ENCODE peak calls at places on chromosomes 1 and 21, in six cellular contexts. Y, A, G, B, M and I are unnamed samples.

GRCh38 chr1:90246069-90246468 is 251.2 kb downstream of the ZNF326 start:
- DNase-seq in Y (no peak), A (no peak), G (no peak), B (no peak), M (no peak), I (no peak)

GRCh38 chr1:203289281-203289981 is 15.9 kb upstream of the BTG2 start:
- DNase-seq in Y (no peak), A (no peak), G (no peak), B (peak), M (no peak), I (no peak)

GRCh38 chr21:27301216-27301615 is 334.3 kb upstream of the ADAMTS5 start:
- DNase-seq in Y (no peak), A (peak), G (no peak), B (no peak), M (no peak), I (peak)

GRCh38 chr1:25107643-25108010 is 124.7 kb downstream of the SYF2 start:
- DNase-seq in Y (no peak), A (peak), G (no peak), B (no peak), M (no peak), I (no peak)

GRCh38 chr1:172900359-172900997 is 150.3 kb downstream of the TNFSF18 start:
- DNase-seq in Y (no peak), A (no peak), G (no peak), B (no peak), M (no peak), I (no peak)

GRCh38 chr1:183191833-183192232 is 5.8 kb downstream of the LAMC2 start:
- DNase-seq in Y (peak), A (peak), G (no peak), B (no peak), M (no peak), I (peak)

GRCh38 chr1:39574646-39575045 is 1.9 kb downstream of the PABPC4 start:
- DNase-seq in Y (no peak), A (peak), G (no peak), B (peak), M (no peak), I (peak)

GRCh38 chr1:92356956-92357355 is 58.1 kb downstream of the RPAP2 start:
- DNase-seq in Y (peak), A (peak), G (no peak), B (peak), M (no peak), I (peak)

GRCh38 chr1:89637496-89637895 is 4.6 kb downstream of the LRRC8C start:
- DNase-seq in Y (no peak), A (peak), G (no peak), B (no peak), M (no peak), I (no peak)

GRCh38 chr1:117794073-117794472 is 135.3 kb downstream of the GDAP2 start:
- DNase-seq in Y (no peak), A (peak), G (no peak), B (no peak), M (no peak), I (peak)

GRCh38 chr1:72379072-72379471 is 96.7 kb upstream of the NEGR1 start:
- DNase-seq in Y (no peak), A (no peak), G (no peak), B (no peak), M (no peak), I (no peak)

GRCh38 chr1:27891196-27891889 is 19.0 kb downstream of the THEMIS2 start:
- DNase-seq in Y (no peak), A (no peak), G (no peak), B (no peak), M (no peak), I (no peak)

GRCh38 chr1:232282541-232282940 is 347.4 kb downstream of the SIPA1L2 start:
- DNase-seq in Y (no peak), A (no peak), G (no peak), B (no peak), M (no peak), I (no peak)

GRCh38 chr1:205150651-205151428 is 29.1 kb upstream of the RBBP5 start:
- DNase-seq in Y (no peak), A (peak), G (no peak), B (peak), M (no peak), I (no peak)

GRCh38 chr1:88800382-88801051 is 90.8 kb downstream of the GTF2B start:
- DNase-seq in Y (no peak), A (peak), G (no peak), B (peak), M (peak), I (peak)

GRCh38 chr1:33459766-33460543 is 12.5 kb upstream of the ZSCAN20 start:
- DNase-seq in Y (peak), A (peak), G (no peak), B (no peak), M (no peak), I (peak)

GRCh38 chr21:34603002-34603709 is 11.8 kb downstream of the RCAN1 start:
- DNase-seq in Y (no peak), A (peak), G (no peak), B (peak), M (peak), I (peak)

GRCh38 chr1:193417420-193417819 is 231.0 kb upstream of the B3GALT2 start:
- DNase-seq in Y (no peak), A (peak), G (no peak), B (no peak), M (no peak), I (peak)

GRCh38 chr1:9929431-9930385 is 13.5 kb downstream of the LZIC start:
- DNase-seq in Y (no peak), A (no peak), G (no peak), B (no peak), M (no peak), I (no peak)

GRCh38 chr1:160522622-160523345 is at the start of gene SLAMF6:
- DNase-seq in Y (no peak), A (no peak), G (no peak), B (no peak), M (no peak), I (no peak)

GRCh38 chr1:44417351-44418021 is 12.4 kb downstream of the RNF220 start:
- DNase-seq in Y (no peak), A (no peak), G (no peak), B (peak), M (peak), I (no peak)

GRCh38 chr1:209527372-209527771 is 56.1 kb upstream of the CAMK1G start:
- DNase-seq in Y (no peak), A (peak), G (no peak), B (no peak), M (no peak), I (peak)

GRCh38 chr1:110286564-110286963 is 52.6 kb upstream of the RBM15 start:
- DNase-seq in Y (no peak), A (no peak), G (no peak), B (no peak), M (no peak), I (no peak)

GRCh38 chr1:93222987-93223675 is 42.6 kb downstream of the CCDC18 start:
- DNase-seq in Y (no peak), A (no peak), G (no peak), B (no peak), M (peak), I (no peak)

GRCh38 chr1:81296584-81296983 is 504.1 kb upstream of the ADGRL2 start:
- DNase-seq in Y (no peak), A (no peak), G (no peak), B (no peak), M (no peak), I (peak)

GRCh38 chr1:28718601-28719331 is 18.0 kb upstream of the YTHDF2 start:
- DNase-seq in Y (no peak), A (peak), G (no peak), B (peak), M (no peak), I (peak)

GRCh38 chr1:218633238-218633948 is 288.3 kb downstream of the TGFB2 start:
- DNase-seq in Y (no peak), A (no peak), G (no peak), B (peak), M (no peak), I (no peak)

GRCh38 chr1:201346337-201346939 is 31.0 kb downstream of the TNNT2 start:
- DNase-seq in Y (peak), A (peak), G (peak), B (peak), M (peak), I (peak)

GRCh38 chr1:225897595-225898514 is 8.9 kb upstream of the LEFTY1 start:
- DNase-seq in Y (peak), A (no peak), G (no peak), B (no peak), M (no peak), I (no peak)
- H2AFZ ChIP-seq in Y (peak), A (no peak), G (peak), B (no peak), M (no peak), I (no peak)

GRCh38 chr1:243642936-243643335 is 207.1 kb downstream of the AKT3 start:
- DNase-seq in Y (no peak), A (peak), G (no peak), B (no peak), M (no peak), I (peak)
- H2AFZ ChIP-seq in Y (no peak), A (no peak), G (no peak), B (no peak), M (no peak), I (no peak)

GRCh38 chr1:16999863-17000262 is 11.9 kb downstream of the ATP13A2 start:
- DNase-seq in Y (no peak), A (no peak), G (no peak), B (no peak), M (peak), I (no peak)

GRCh38 chr1:16992675-16993074 is 12.3 kb upstream of the MFAP2 start:
- DNase-seq in Y (no peak), A (no peak), G (no peak), B (no peak), M (no peak), I (no peak)

GRCh38 chr1:16993521-16994038 is 13.2 kb upstream of the MFAP2 start:
- DNase-seq in Y (no peak), A (no peak), G (no peak), B (no peak), M (no peak), I (no peak)

GRCh38 chr1:16998589-16998988 is 13.1 kb downstream of the ATP13A2 start:
- DNase-seq in Y (no peak), A (peak), G (no peak), B (no peak), M (peak), I (no peak)

GRCh38 chr1:16996845-16997244 is 14.9 kb downstream of the ATP13A2 start:
- DNase-seq in Y (no peak), A (no peak), G (no peak), B (no peak), M (peak), I (no peak)
- H2AFZ ChIP-seq in Y (no peak), A (no peak), G (no peak), B (no peak), M (no peak), I (no peak)

GRCh38 chr1:18786149-18786548 is 73.3 kb downstream of the TAS1R2 start:
- DNase-seq in Y (no peak), A (no peak), G (no peak), B (no peak), M (no peak), I (no peak)

GRCh38 chr1:18783705-18784522 is 75.5 kb downstream of the TAS1R2 start:
- DNase-seq in Y (no peak), A (no peak), G (no peak), B (no peak), M (no peak), I (no peak)

GRCh38 chr1:18787825-18788385 is 71.6 kb downstream of the TAS1R2 start:
- DNase-seq in Y (no peak), A (no peak), G (no peak), B (no peak), M (no peak), I (no peak)

GRCh38 chr1:18781031-18781430 is 78.4 kb downstream of the TAS1R2 start:
- DNase-seq in Y (no peak), A (no peak), G (no peak), B (no peak), M (no peak), I (no peak)

DNA sequence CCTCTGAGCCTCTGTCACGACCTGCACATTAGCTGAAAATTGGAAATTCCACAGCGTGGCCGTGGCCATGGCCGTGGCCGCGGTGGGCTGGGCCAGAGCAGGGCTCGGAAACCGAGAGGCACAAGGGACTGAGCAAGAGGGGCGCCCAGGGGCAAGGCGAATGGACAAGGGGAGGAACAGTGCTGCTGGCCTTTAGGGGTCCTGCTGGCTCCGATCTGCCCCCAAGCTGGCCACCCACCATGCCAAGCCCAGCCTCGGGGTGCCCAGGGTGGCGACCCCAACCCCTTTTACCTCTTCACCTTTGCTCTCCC is 75.0 kb downstream of the TAS1R2 start:
- DNase-seq in Y (no peak), A (no peak), G (no peak), B (no peak), M (no peak), I (no peak)
- H2AFZ ChIP-seq in Y (no peak), A (no peak), G (no peak), B (peak), M (no peak), I (no peak)

DNA sequence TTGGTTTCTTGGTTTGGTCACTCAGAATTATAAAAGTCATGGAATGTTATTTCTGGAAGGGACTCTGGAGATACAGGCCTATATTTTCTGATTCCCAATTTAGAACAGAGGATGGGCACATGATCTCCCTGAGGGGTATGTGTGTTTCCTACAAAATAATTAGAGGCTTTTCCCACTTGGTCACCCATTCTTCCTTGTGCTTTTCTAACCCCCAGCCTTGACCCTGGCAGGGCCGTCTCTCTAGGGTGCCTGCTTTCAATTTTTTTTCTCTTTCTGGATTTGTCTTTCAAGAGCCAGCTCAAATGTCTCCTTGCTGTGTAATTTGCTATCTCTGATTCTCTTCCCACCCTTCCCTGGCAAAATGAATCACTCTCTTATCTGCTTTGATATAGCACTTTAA is 131.9 kb downstream of the HLX start:
- DNase-seq in Y (no peak), A (no peak), G (no peak), B (no peak), M (no peak), I (no peak)
- H2AFZ ChIP-seq in Y (no peak), A (no peak), G (no peak), B (no peak), M (peak), I (no peak)

GRCh38 chr1:45584351-45585109 is 689 bp downstream of the NASP start:
- DNase-seq in Y (peak), A (peak), G (peak), B (peak), M (peak), I (peak)

GRCh38 chr1:45585496-45586075 is 1.7 kb downstream of the NASP start:
- DNase-seq in Y (no peak), A (no peak), G (no peak), B (no peak), M (no peak), I (no peak)

GRCh38 chr1:45583264-45583665 is 576 bp upstream of the NASP start:
- DNase-seq in Y (peak), A (peak), G (peak), B (peak), M (peak), I (peak)

GRCh38 chr1:45585110-45585426 is 1.2 kb downstream of the NASP start:
- DNase-seq in Y (no peak), A (no peak), G (no peak), B (no peak), M (no peak), I (no peak)

GRCh38 chr1:45583666-45584350 is at the start of gene NASP:
- DNase-seq in Y (peak), A (peak), G (peak), B (peak), M (peak), I (peak)
- H2AFZ ChIP-seq in Y (peak), A (peak), G (peak), B (peak), M (peak), I (peak)

GRCh38 chr1:116429821-116430374 is 56.9 kb downstream of the ATP1A1 start:
- DNase-seq in Y (no peak), A (no peak), G (no peak), B (no peak), M (no peak), I (no peak)
- H2AFZ ChIP-seq in Y (no peak), A (no peak), G (no peak), B (no peak), M (no peak), I (no peak)

GRCh38 chr1:115262886-115263285 is 75.2 kb downstream of the NGF start:
- DNase-seq in Y (no peak), A (peak), G (no peak), B (no peak), M (no peak), I (peak)

GRCh38 chr1:115261511-115261910 is 76.5 kb downstream of the NGF start:
- DNase-seq in Y (no peak), A (no peak), G (no peak), B (no peak), M (no peak), I (no peak)

GRCh38 chr1:115266729-115267421 is 71.2 kb downstream of the NGF start:
- DNase-seq in Y (no peak), A (peak), G (no peak), B (no peak), M (no peak), I (no peak)
- H2AFZ ChIP-seq in Y (no peak), A (no peak), G (no peak), B (no peak), M (no peak), I (no peak)

DNA sequence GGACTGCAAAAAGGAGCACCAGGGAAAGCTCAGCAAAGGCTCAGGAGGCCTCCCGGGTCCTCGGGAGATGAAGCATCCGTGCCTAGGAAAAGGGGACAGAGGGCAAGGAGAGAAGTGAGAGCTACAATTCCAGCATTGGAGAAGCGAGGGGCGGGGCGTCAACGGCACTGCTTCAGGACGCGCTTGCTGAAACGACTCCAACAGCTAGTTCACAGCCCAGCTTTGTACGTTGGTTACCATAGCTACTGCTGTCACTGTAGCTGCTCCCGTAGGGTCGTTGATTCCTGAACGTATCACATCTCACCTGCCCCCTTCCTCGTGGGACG is 63.1 kb downstream of the TOR1AIP2 start:
- DNase-seq in Y (peak), A (no peak), G (no peak), B (no peak), M (no peak), I (no peak)
- H2AFZ ChIP-seq in Y (peak), A (peak), G (peak), B (peak), M (no peak), I (peak)